ENCODE peak calls at places on chromosomes 1 and 21, in seven cellular contexts. Z is hepatocyte, G is brain microvascular endothelial cell, Q is pancreas, O is caudate nucleus, Y is psoas muscle, D is left ventricle myocardium inferior. J is an unnamed sample.

GRCh38 chr1:98556521-98557158 is 104.9 kb upstream of the SNX7 start:
- DNase-seq in G (no peak), O (no peak), Q (no peak), Y (no peak), Z (peak; percentile 32), D (no peak), J (no peak)

GRCh38 chr1:17886361-17886760 is 131.2 kb downstream of the ACTL8 start:
- DNase-seq in G (no peak), Y (no peak), Q (peak; percentile 12), O (no peak), Z (no peak), D (no peak), J (no peak)

GRCh38 chr1:167685844-167686243 is 35.9 kb upstream of the MPZL1 start:
- DNase-seq in Q (no peak), G (no peak), D (no peak), Y (no peak), Z (no peak), O (no peak), J (no peak)

GRCh38 chr1:11788549-11789053 is 17.2 kb downstream of the MTHFR start:
- DNase-seq in Z (no peak), Q (no peak), Y (no peak), G (no peak), D (no peak), O (no peak), J (peak; percentile 71)

GRCh38 chr1:182347019-182347418 is 44.6 kb downstream of the GLUL start:
- DNase-seq in Y (no peak), G (no peak), O (no peak), Q (no peak), D (no peak), Z (no peak), J (no peak)

GRCh38 chr21:45161039-45161945 is 86.9 kb downstream of the ADARB1 start:
- DNase-seq in D (no peak), O (no peak), Q (no peak), Z (peak; percentile 59), G (no peak), Y (no peak), J (no peak)

GRCh38 chr1:27542463-27543273 is 52.7 kb upstream of the WASF2 start:
- DNase-seq in Q (no peak), G (peak; percentile 79), D (peak; percentile 65), Y (peak; percentile 92), O (peak; percentile 56), Z (peak; percentile 95), J (peak; percentile 81)

GRCh38 chr1:27049607-27050006 is 37.0 kb upstream of the TENT5B start:
- DNase-seq in O (no peak), Z (no peak), Q (no peak), Y (no peak), D (no peak), G (no peak), J (no peak)

GRCh38 chr1:234296481-234296880 is 76.8 kb upstream of the COA6 start:
- DNase-seq in O (no peak), Y (no peak), Z (no peak), D (no peak), G (no peak), Q (no peak), J (no peak)

GRCh38 chr1:176878750-176879536 is 285.6 kb downstream of the ASTN1 start:
- DNase-seq in O (no peak), Y (no peak), D (no peak), Z (no peak), Q (no peak), G (no peak), J (no peak)

GRCh38 chr1:58925247-58925646 is 141.4 kb upstream of the JUN start:
- DNase-seq in Z (no peak), Q (no peak), O (no peak), G (no peak), D (no peak), Y (no peak), J (no peak)

GRCh38 chr1:199184180-199184579 is 545.3 kb downstream of the PTPRC start:
- DNase-seq in D (no peak), G (no peak), Y (no peak), Z (no peak), O (no peak), Q (no peak), J (no peak)

GRCh38 chr1:25111706-25112105 is 120.6 kb downstream of the SYF2 start:
- DNase-seq in D (no peak), G (no peak), Z (no peak), Y (no peak), O (no peak), Q (no peak), J (no peak)

GRCh38 chr21:37564341-37564923 is 197.9 kb downstream of the DYRK1A start:
- DNase-seq in Z (peak; percentile 91), Y (peak; percentile 93), Q (peak; percentile 75), G (peak; percentile 99), O (peak; percentile 89), D (peak; percentile 66), J (peak; percentile 87)

GRCh38 chr1:2589331-2590232 is 3.0 kb downstream of the PRXL2B start:
- DNase-seq in G (no peak), Q (peak; percentile 54), O (no peak), D (no peak), Z (no peak), Y (peak; percentile 46), J (no peak)

GRCh38 chr21:38925923-38926322 is 120.2 kb downstream of the ETS2 start:
- DNase-seq in G (peak; percentile 82), D (peak; percentile 58), O (no peak), Z (peak; percentile 81), Y (peak; percentile 83), Q (no peak), J (no peak)

GRCh38 chr1:213399695-213400094 is 348.7 kb downstream of the RPS6KC1 start:
- DNase-seq in Z (no peak), Q (no peak), Y (no peak), O (no peak), G (no peak), D (peak; percentile 22), J (no peak)

GRCh38 chr1:163147019-163147418 is 55.7 kb downstream of the RGS5 start:
- DNase-seq in Q (no peak), D (no peak), Y (no peak), Z (no peak), O (no peak), G (no peak), J (no peak)

GRCh38 chr1:16018749-16019515 is 1.1 kb upstream of the HSPB7 start:
- DNase-seq in O (no peak), G (no peak), Y (peak; percentile 86), Z (no peak), Q (no peak), D (peak; percentile 33), J (no peak)

GRCh38 chr1:27614625-27615344 is 10.8 kb upstream of the AHDC1 start:
- DNase-seq in D (no peak), Z (no peak), G (no peak), O (no peak), Y (no peak), Q (no peak), J (no peak)

GRCh38 chr1:116722016-116722838 is 32.0 kb upstream of the CD2 start:
- DNase-seq in O (no peak), Z (peak; percentile 45), Y (no peak), D (no peak), Q (no peak), G (no peak), J (no peak)

GRCh38 chr1:223543559-223543958 is 121.9 kb downstream of the CAPN8 start:
- DNase-seq in D (no peak), Z (no peak), G (no peak), Y (no peak), O (no peak), Q (no peak), J (no peak)

GRCh38 chr1:159828916-159829634 is 2.4 kb downstream of the SLAMF8 start:
- DNase-seq in Z (peak; percentile 60), G (no peak), D (peak; percentile 56), Q (peak; percentile 66), Y (peak; percentile 66), O (no peak), J (no peak)
- H3K27ac ChIP-seq in Z (no peak overlapping the region), G (no peak overlapping the region), D (no peak overlapping the region), Q (no peak overlapping the region), Y (no peak overlapping the region), O (no peak overlapping the region), J (no peak overlapping the region)

GRCh38 chr21:35796834-35797233 is 263.5 kb downstream of the SETD4 start:
- DNase-seq in G (no peak), Z (no peak), O (no peak), Y (no peak), Q (no peak), D (no peak), J (no peak)

DNA sequence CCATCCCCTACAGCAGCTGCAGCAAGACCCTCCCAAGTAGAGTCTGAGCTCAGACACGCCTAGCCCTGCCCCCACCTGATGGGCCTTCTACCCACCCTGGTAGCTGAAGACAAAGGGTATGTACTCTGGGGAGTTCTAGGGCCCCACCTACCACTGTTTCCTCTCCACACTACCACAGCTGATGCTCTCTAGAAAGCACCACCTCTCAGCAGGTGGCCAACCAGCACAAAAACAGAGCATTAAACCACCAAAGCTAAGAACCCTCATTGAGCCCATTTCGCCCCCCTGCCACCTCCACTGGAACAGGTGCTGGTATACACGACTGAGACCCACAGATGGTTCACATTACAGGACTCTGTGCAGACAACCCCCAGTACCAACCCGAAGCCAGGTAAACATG is 258.9 kb downstream of the SETD4 start:
- DNase-seq in Y (no peak), O (no peak), Z (no peak), D (no peak), Q (no peak), G (no peak), J (no peak)
- H3K27ac ChIP-seq in Y (no peak overlapping the region), O (no peak overlapping the region), Z (no peak overlapping the region), D (no peak overlapping the region), Q (no peak overlapping the region), G (no peak overlapping the region), J (no peak overlapping the region)

GRCh38 chr1:101162300-101162699 is 74.5 kb upstream of the S1PR1 start:
- DNase-seq in D (no peak), G (no peak), Z (no peak), Y (no peak), O (no peak), Q (no peak), J (no peak)
- H3K27ac ChIP-seq in D (peak overlapping the region; percentile 81), G (no peak overlapping the region), Z (no peak overlapping the region), Y (peak overlapping the region; percentile 47), O (no peak overlapping the region), Q (no peak overlapping the region), J (peak overlapping the region; percentile 75)

GRCh38 chr1:225689882-225690459 is 37.0 kb upstream of the ENAH start:
- DNase-seq in G (peak; percentile 12), Y (no peak), O (no peak), D (no peak), Z (no peak), Q (no peak), J (no peak)

GRCh38 chr1:225691861-225692516 is 39.1 kb upstream of the ENAH start:
- DNase-seq in Z (no peak), O (no peak), D (no peak), Q (no peak), Y (no peak), G (peak; percentile 77), J (no peak)

GRCh38 chr1:225692517-225692879 is 39.6 kb upstream of the ENAH start:
- DNase-seq in G (no peak), O (no peak), Y (no peak), Z (no peak), D (no peak), Q (no peak), J (no peak)

GRCh38 chr1:225693085-225693698 is 40.3 kb upstream of the ENAH start:
- DNase-seq in Y (no peak), G (no peak), D (no peak), Z (no peak), Q (no peak), O (no peak), J (no peak)

DNA sequence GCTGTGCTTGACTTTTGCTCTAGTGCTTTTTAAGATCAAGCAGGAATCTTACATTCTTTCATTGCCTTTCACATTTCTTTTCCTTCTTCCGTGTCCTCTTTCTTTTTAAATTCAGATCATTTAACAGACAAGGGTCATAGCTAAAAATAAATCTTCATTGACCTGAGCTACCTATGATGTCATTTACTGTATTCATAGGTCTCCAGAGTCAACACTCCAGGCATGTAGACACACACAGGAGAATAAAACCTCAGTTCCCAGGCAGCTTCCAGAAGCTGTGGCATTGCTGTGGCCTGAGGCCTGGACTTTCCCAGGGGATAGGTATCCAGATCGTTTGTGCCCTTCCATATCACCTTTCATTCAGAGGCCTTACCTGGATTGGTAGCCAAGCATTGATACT is 38.5 kb upstream of the ENAH start:
- DNase-seq in Y (no peak), D (no peak), Z (peak; percentile 54), G (peak; percentile 51), Q (no peak), O (no peak), J (no peak)
- H3K27ac ChIP-seq in Y (peak overlapping the region; percentile 56), D (peak overlapping the region; percentile 10), Z (peak overlapping the region; percentile 63), G (peak overlapping the region; percentile 61), Q (peak overlapping the region; percentile 17), O (no peak overlapping the region), J (no peak overlapping the region)